ENCODE peak calls at places on chromosomes 13 and 19, in ten cellular contexts. J is endodermal cell; S is cortex of kidney; V is activated CD8-positive, alpha-beta memory T cell treated with anti-CD3 and anti-CD28 coated beads, Interleukin-2, amount 50 U/mL, for 48 hours; G is transverse colon; E is DMS53; C is skeletal muscle cell; Z is epithelial cell of esophagus; H is fibroblast of lung; R is esophagus squamous epithelium. W is an unnamed sample.

GRCh38 chr13:51928231-51928630 is 66.5 kb downstream of the CCDC70 start:
- DNase-seq in J (no peak), S (no peak), V (no peak), G (no peak), E (peak), C (no peak), Z (no peak), H (peak), R (no peak), W (no peak)

GRCh38 chr19:45739498-45740439 is 6.5 kb downstream of the MEIOSIN start:
- DNase-seq in J (no peak), S (no peak), V (no peak), G (no peak), E (no peak), C (no peak), Z (no peak), H (no peak), R (no peak), W (no peak)

GRCh38 chr19:41223431-41224234 is 4.6 kb downstream of the AXL start:
- DNase-seq in J (peak), S (no peak), V (no peak), G (no peak), E (no peak), C (peak), Z (peak), H (peak), R (no peak), W (peak)

GRCh38 chr13:50700664-50701266 is 142.7 kb downstream of the DLEU7 start:
- DNase-seq in J (no peak), S (no peak), V (no peak), G (no peak), E (no peak), C (no peak), Z (no peak), H (peak), R (no peak), W (no peak)

GRCh38 chr13:93316848-93317247 is 90.2 kb downstream of the GPC6 start:
- DNase-seq in J (no peak), S (no peak), V (no peak), G (no peak), E (no peak), C (no peak), Z (no peak), H (no peak), R (no peak), W (no peak)

GRCh38 chr13:44278164-44278563 is 95.5 kb upstream of the SERP2 start:
- DNase-seq in J (no peak), S (no peak), V (no peak), G (no peak), E (no peak), C (no peak), Z (no peak), H (no peak), R (no peak), W (no peak)

GRCh38 chr19:5200844-5201243 is 139.8 kb downstream of the PTPRS start:
- DNase-seq in J (no peak), S (no peak), V (no peak), G (no peak), E (no peak), C (no peak), Z (no peak), H (no peak), R (no peak), W (peak)

GRCh38 chr19:47427241-47428176 is 8.2 kb upstream of the MEIS3 start:
- DNase-seq in J (peak), S (no peak), V (peak), G (peak), E (peak), C (no peak), Z (peak), H (peak), R (no peak), W (peak)

GRCh38 chr13:77207943-77208342 is 119.0 kb downstream of the MYCBP2 start:
- DNase-seq in J (no peak), S (no peak), V (no peak), G (no peak), E (no peak), C (peak), Z (peak), H (peak), R (no peak), W (peak)

GRCh38 chr13:87376081-87376480 is 295.1 kb upstream of the SLITRK5 start:
- DNase-seq in J (no peak), S (no peak), V (no peak), G (no peak), E (peak), C (no peak), Z (peak), H (peak), R (no peak), W (no peak)

GRCh38 chr19:54345938-54346386 is 7.0 kb upstream of the LILRA4 start:
- DNase-seq in J (no peak), S (no peak), V (no peak), G (peak), E (no peak), C (no peak), Z (no peak), H (no peak), R (no peak), W (no peak)

GRCh38 chr19:36054733-36055686 is at the start of gene WDR62:
- DNase-seq in J (peak), S (peak), V (peak), G (peak), E (peak), C (peak), Z (peak), H (peak), R (peak), W (peak)

GRCh38 chr19:28425431-28425931 is 787.5 kb downstream of the UQCRFS1 start:
- DNase-seq in J (no peak), S (no peak), V (no peak), G (no peak), E (no peak), C (no peak), Z (no peak), H (peak), R (no peak), W (peak)

GRCh38 chr13:23621316-23621645 is 51.1 kb downstream of the TNFRSF19 start:
- DNase-seq in J (no peak), S (no peak), V (no peak), G (no peak), E (peak), C (peak), Z (peak), H (peak), R (no peak), W (peak)

GRCh38 chr13:107450931-107451330 is 764.4 kb downstream of the LIG4 start:
- DNase-seq in J (no peak), S (no peak), V (no peak), G (no peak), E (no peak), C (peak), Z (no peak), H (peak), R (no peak), W (peak)

GRCh38 chr19:49249933-49250332 is 75.1 kb downstream of the SLC6A16 start:
- DNase-seq in J (no peak), S (no peak), V (no peak), G (no peak), E (no peak), C (no peak), Z (no peak), H (no peak), R (no peak), W (no peak)

GRCh38 chr13:93984876-93985275 is 494.6 kb downstream of the DCT start:
- DNase-seq in J (peak), S (no peak), V (no peak), G (no peak), E (no peak), C (no peak), Z (no peak), H (no peak), R (no peak), W (no peak)

GRCh38 chr13:74287672-74288169 is 153.5 kb upstream of the KLF12 start:
- DNase-seq in J (peak), S (no peak), V (peak), G (peak), E (peak), C (peak), Z (peak), H (peak), R (peak), W (peak)

GRCh38 chr19:42325896-42326771 is 699 bp downstream of the MEGF8 start:
- DNase-seq in J (peak), S (no peak), V (peak), G (no peak), E (peak), C (no peak), Z (no peak), H (no peak), R (no peak), W (no peak)

GRCh38 chr13:24341439-24341838 is 32.1 kb downstream of the C1QTNF9 start:
- DNase-seq in J (no peak), S (no peak), V (no peak), G (no peak), E (peak), C (peak), Z (peak), H (no peak), R (no peak), W (peak)

GRCh38 chr19:30001301-30001700 is 59.3 kb downstream of the URI1 start:
- DNase-seq in J (no peak), S (no peak), V (no peak), G (no peak), E (no peak), C (no peak), Z (no peak), H (no peak), R (no peak), W (no peak)

GRCh38 chr13:94233401-94233800 is 246.1 kb downstream of the DCT start:
- DNase-seq in J (no peak), S (no peak), V (no peak), G (no peak), E (peak), C (peak), Z (peak), H (peak), R (no peak), W (peak)

GRCh38 chr13:25171517-25172302 is at the start of gene AMER2:
- DNase-seq in J (peak), S (no peak), V (peak), G (peak), E (peak), C (no peak), Z (no peak), H (peak), R (no peak), W (peak)

GRCh38 chr13:71880753-71881541 is 13.9 kb upstream of the DACH1 start:
- DNase-seq in J (no peak), S (no peak), V (no peak), G (no peak), E (no peak), C (no peak), Z (peak), H (peak), R (no peak), W (no peak)

GRCh38 chr19:47324502-47324901 is 7.5 kb upstream of the C5AR2 start:
- DNase-seq in J (no peak), S (no peak), V (no peak), G (peak), E (no peak), C (no peak), Z (no peak), H (no peak), R (no peak), W (no peak)

GRCh38 chr19:47226426-47227346 is 4.3 kb downstream of the BBC3 start:
- DNase-seq in J (no peak), S (no peak), V (peak), G (peak), E (peak), C (no peak), Z (peak), H (peak), R (no peak), W (peak)

GRCh38 chr13:76754414-76754813 is 131.8 kb downstream of the KCTD12 start:
- DNase-seq in J (no peak), S (no peak), V (no peak), G (no peak), E (no peak), C (peak), Z (peak), H (peak), R (no peak), W (peak)

GRCh38 chr13:63396746-63397145 is 1981.1 kb upstream of the PCDH20 start:
- DNase-seq in J (no peak), S (no peak), V (no peak), G (no peak), E (no peak), C (no peak), Z (no peak), H (no peak), R (no peak), W (no peak)

GRCh38 chr13:91111476-91112190 is 235.9 kb upstream of the MIR17HG start:
- DNase-seq in J (no peak), S (no peak), V (no peak), G (no peak), E (peak), C (no peak), Z (no peak), H (no peak), R (no peak), W (no peak)

GRCh38 chr13:35747594-35747993 is 271.1 kb upstream of the MAB21L1 start:
- DNase-seq in J (no peak), S (no peak), V (no peak), G (no peak), E (no peak), C (no peak), Z (no peak), H (no peak), R (no peak), W (peak)

GRCh38 chr13:27476943-27477681 is 26.7 kb upstream of the MTIF3 start:
- DNase-seq in J (no peak), S (no peak), V (no peak), G (no peak), E (peak), C (peak), Z (peak), H (peak), R (no peak), W (peak)

GRCh38 chr13:90105276-90105675 is 1242.2 kb upstream of the MIR17HG start:
- DNase-seq in J (no peak), S (no peak), V (no peak), G (no peak), E (peak), C (no peak), Z (peak), H (peak), R (no peak), W (peak)

W was measured in fibroblast of mammary gland.